ENCODE peak calls at places on chromosomes 5 and 9, in nine cellular contexts. One of them, this sample, is unnamed.

GRCh38 chr5:112366987-112367386 is 52.1 kb downstream of the EPB41L4A start:
- DNase-seq in HL-60: no peak
- DNase-seq in ovary: no peak
- DNase-seq in naive thymus-derived CD4-positive, alpha-beta T cell: no peak
- DNase-seq in right cardiac atrium: no peak
- DNase-seq in neural progenitor cell: peak
- DNase-seq in GM23248: peak
- DNase-seq in MM.1S: no peak
- DNase-seq in right lobe of liver: peak
- DNase-seq in this sample: no peak

GRCh38 chr9:114003756-114004155 is 74.3 kb downstream of the AMBP start:
- DNase-seq in HL-60: no peak
- DNase-seq in ovary: no peak
- DNase-seq in naive thymus-derived CD4-positive, alpha-beta T cell: no peak
- DNase-seq in right cardiac atrium: no peak
- DNase-seq in neural progenitor cell: no peak
- DNase-seq in GM23248: no peak
- DNase-seq in MM.1S: no peak
- DNase-seq in right lobe of liver: no peak
- DNase-seq in this sample: no peak

GRCh38 chr9:125755340-125755739 is 8.2 kb downstream of the PBX3 start:
- DNase-seq in HL-60: no peak
- DNase-seq in ovary: no peak
- DNase-seq in naive thymus-derived CD4-positive, alpha-beta T cell: no peak
- DNase-seq in right cardiac atrium: no peak
- DNase-seq in neural progenitor cell: peak
- DNase-seq in GM23248: no peak
- DNase-seq in MM.1S: no peak
- DNase-seq in right lobe of liver: no peak
- DNase-seq in this sample: no peak

GRCh38 chr5:126002222-126002897 is 420.8 kb upstream of the GRAMD2B start:
- DNase-seq in HL-60: no peak
- DNase-seq in ovary: peak
- DNase-seq in naive thymus-derived CD4-positive, alpha-beta T cell: no peak
- DNase-seq in right cardiac atrium: peak
- DNase-seq in neural progenitor cell: no peak
- DNase-seq in GM23248: peak
- DNase-seq in MM.1S: no peak
- DNase-seq in right lobe of liver: peak
- DNase-seq in this sample: peak

GRCh38 chr5:55226934-55227737 is at the start of gene MCIDAS:
- DNase-seq in HL-60: no peak
- DNase-seq in ovary: no peak
- DNase-seq in naive thymus-derived CD4-positive, alpha-beta T cell: no peak
- DNase-seq in right cardiac atrium: peak
- DNase-seq in neural progenitor cell: peak
- DNase-seq in GM23248: peak
- DNase-seq in MM.1S: peak
- DNase-seq in right lobe of liver: peak
- DNase-seq in this sample: no peak

GRCh38 chr9:138117101-138117750 is 239.6 kb downstream of the CACNA1B start:
- DNase-seq in HL-60: no peak
- DNase-seq in ovary: no peak
- DNase-seq in naive thymus-derived CD4-positive, alpha-beta T cell: no peak
- DNase-seq in right cardiac atrium: no peak
- DNase-seq in neural progenitor cell: no peak
- DNase-seq in GM23248: no peak
- DNase-seq in MM.1S: no peak
- DNase-seq in right lobe of liver: no peak
- DNase-seq in this sample: no peak

GRCh38 chr5:128965011-128965637 is at the start of gene SLC27A6:
- DNase-seq in HL-60: peak
- DNase-seq in ovary: peak
- DNase-seq in naive thymus-derived CD4-positive, alpha-beta T cell: no peak
- DNase-seq in right cardiac atrium: peak
- DNase-seq in neural progenitor cell: peak
- DNase-seq in GM23248: no peak
- DNase-seq in MM.1S: no peak
- DNase-seq in right lobe of liver: no peak
- DNase-seq in this sample: no peak

GRCh38 chr5:6819521-6819920 is 106.3 kb downstream of the TENT4A start:
- DNase-seq in HL-60: no peak
- DNase-seq in ovary: no peak
- DNase-seq in naive thymus-derived CD4-positive, alpha-beta T cell: no peak
- DNase-seq in right cardiac atrium: no peak
- DNase-seq in neural progenitor cell: peak
- DNase-seq in GM23248: no peak
- DNase-seq in MM.1S: no peak
- DNase-seq in right lobe of liver: no peak
- DNase-seq in this sample: no peak

DNA sequence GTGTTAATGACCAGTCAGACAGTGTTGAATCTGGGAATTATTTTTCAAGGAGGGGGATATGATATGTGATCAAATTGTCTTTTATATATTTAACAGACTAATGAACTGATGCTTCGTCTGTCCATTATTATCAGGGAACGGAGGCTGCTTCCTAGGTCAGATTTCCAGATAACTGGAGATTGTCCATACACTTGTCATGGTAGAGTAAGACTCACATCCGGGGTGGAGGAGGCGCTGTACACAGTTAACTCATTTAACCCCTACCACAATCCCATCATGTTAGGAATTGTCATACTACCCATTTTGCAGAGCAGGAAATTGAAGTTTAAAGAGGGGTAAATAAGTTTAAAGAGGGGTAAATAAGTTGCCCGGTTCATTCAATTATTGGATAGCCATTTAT is 55.9 kb downstream of the ARHGAP26 start:
- DNase-seq in HL-60: no peak
- DNase-seq in ovary: no peak
- DNase-seq in naive thymus-derived CD4-positive, alpha-beta T cell: no peak
- DNase-seq in right cardiac atrium: no peak
- DNase-seq in neural progenitor cell: no peak
- DNase-seq in GM23248: no peak
- DNase-seq in MM.1S: no peak
- DNase-seq in right lobe of liver: no peak
- DNase-seq in this sample: no peak
- H3K27ac ChIP-seq in HL-60: no peak
- H3K27ac ChIP-seq in ovary: no peak
- H3K27ac ChIP-seq in naive thymus-derived CD4-positive, alpha-beta T cell: no peak
- H3K27ac ChIP-seq in right cardiac atrium: no peak
- H3K27ac ChIP-seq in neural progenitor cell: no peak
- H3K27ac ChIP-seq in GM23248: no peak
- H3K27ac ChIP-seq in MM.1S: no peak
- H3K27ac ChIP-seq in right lobe of liver: no peak
- H3K27ac ChIP-seq in this sample: no peak

GRCh38 chr5:80406980-80407734 is 707 bp upstream of the ZFYVE16 start:
- DNase-seq in HL-60: no peak
- DNase-seq in ovary: peak
- DNase-seq in naive thymus-derived CD4-positive, alpha-beta T cell: peak
- DNase-seq in right cardiac atrium: peak
- DNase-seq in neural progenitor cell: no peak
- DNase-seq in GM23248: peak
- DNase-seq in MM.1S: peak
- DNase-seq in right lobe of liver: peak
- DNase-seq in this sample: peak

GRCh38 chr5:80407735-80408474 is at the start of gene ZFYVE16:
- DNase-seq in HL-60: peak
- DNase-seq in ovary: peak
- DNase-seq in naive thymus-derived CD4-positive, alpha-beta T cell: peak
- DNase-seq in right cardiac atrium: peak
- DNase-seq in neural progenitor cell: peak
- DNase-seq in GM23248: peak
- DNase-seq in MM.1S: peak
- DNase-seq in right lobe of liver: peak
- DNase-seq in this sample: peak

GRCh38 chr5:80411589-80412219 is 3.8 kb downstream of the ZFYVE16 start:
- DNase-seq in HL-60: no peak
- DNase-seq in ovary: no peak
- DNase-seq in naive thymus-derived CD4-positive, alpha-beta T cell: no peak
- DNase-seq in right cardiac atrium: no peak
- DNase-seq in neural progenitor cell: no peak
- DNase-seq in GM23248: peak
- DNase-seq in MM.1S: no peak
- DNase-seq in right lobe of liver: no peak
- DNase-seq in this sample: no peak

GRCh38 chr5:80408976-80409926 is 1.4 kb downstream of the ZFYVE16 start:
- DNase-seq in HL-60: no peak
- DNase-seq in ovary: no peak
- DNase-seq in naive thymus-derived CD4-positive, alpha-beta T cell: no peak
- DNase-seq in right cardiac atrium: no peak
- DNase-seq in neural progenitor cell: peak
- DNase-seq in GM23248: peak
- DNase-seq in MM.1S: no peak
- DNase-seq in right lobe of liver: no peak
- DNase-seq in this sample: peak

GRCh38 chr5:80408475-80408875 is 611 bp downstream of the ZFYVE16 start:
- DNase-seq in HL-60: peak
- DNase-seq in ovary: no peak
- DNase-seq in naive thymus-derived CD4-positive, alpha-beta T cell: peak
- DNase-seq in right cardiac atrium: peak
- DNase-seq in neural progenitor cell: no peak
- DNase-seq in GM23248: peak
- DNase-seq in MM.1S: peak
- DNase-seq in right lobe of liver: peak
- DNase-seq in this sample: peak
- H3K27ac ChIP-seq in HL-60: peak
- H3K27ac ChIP-seq in ovary: peak
- H3K27ac ChIP-seq in naive thymus-derived CD4-positive, alpha-beta T cell: peak
- H3K27ac ChIP-seq in right cardiac atrium: peak
- H3K27ac ChIP-seq in neural progenitor cell: peak
- H3K27ac ChIP-seq in GM23248: peak
- H3K27ac ChIP-seq in MM.1S: peak
- H3K27ac ChIP-seq in right lobe of liver: peak
- H3K27ac ChIP-seq in this sample: peak

GRCh38 chr5:51377151-51378060 is 5.8 kb upstream of the ISL1 start:
- DNase-seq in HL-60: no peak
- DNase-seq in ovary: no peak
- DNase-seq in naive thymus-derived CD4-positive, alpha-beta T cell: no peak
- DNase-seq in right cardiac atrium: no peak
- DNase-seq in neural progenitor cell: peak
- DNase-seq in GM23248: no peak
- DNase-seq in MM.1S: no peak
- DNase-seq in right lobe of liver: no peak
- DNase-seq in this sample: no peak

GRCh38 chr5:51378415-51378777 is 4.9 kb upstream of the ISL1 start:
- DNase-seq in HL-60: no peak
- DNase-seq in ovary: no peak
- DNase-seq in naive thymus-derived CD4-positive, alpha-beta T cell: no peak
- DNase-seq in right cardiac atrium: no peak
- DNase-seq in neural progenitor cell: peak
- DNase-seq in GM23248: no peak
- DNase-seq in MM.1S: no peak
- DNase-seq in right lobe of liver: no peak
- DNase-seq in this sample: no peak

GRCh38 chr5:51378778-51379652 is 4.2 kb upstream of the ISL1 start:
- DNase-seq in HL-60: no peak
- DNase-seq in ovary: no peak
- DNase-seq in naive thymus-derived CD4-positive, alpha-beta T cell: no peak
- DNase-seq in right cardiac atrium: no peak
- DNase-seq in neural progenitor cell: peak
- DNase-seq in GM23248: peak
- DNase-seq in MM.1S: peak
- DNase-seq in right lobe of liver: no peak
- DNase-seq in this sample: no peak

GRCh38 chr5:51376504-51376903 is 6.7 kb upstream of the ISL1 start:
- DNase-seq in HL-60: no peak
- DNase-seq in ovary: no peak
- DNase-seq in naive thymus-derived CD4-positive, alpha-beta T cell: no peak
- DNase-seq in right cardiac atrium: no peak
- DNase-seq in neural progenitor cell: peak
- DNase-seq in GM23248: no peak
- DNase-seq in MM.1S: no peak
- DNase-seq in right lobe of liver: no peak
- DNase-seq in this sample: no peak

DNA sequence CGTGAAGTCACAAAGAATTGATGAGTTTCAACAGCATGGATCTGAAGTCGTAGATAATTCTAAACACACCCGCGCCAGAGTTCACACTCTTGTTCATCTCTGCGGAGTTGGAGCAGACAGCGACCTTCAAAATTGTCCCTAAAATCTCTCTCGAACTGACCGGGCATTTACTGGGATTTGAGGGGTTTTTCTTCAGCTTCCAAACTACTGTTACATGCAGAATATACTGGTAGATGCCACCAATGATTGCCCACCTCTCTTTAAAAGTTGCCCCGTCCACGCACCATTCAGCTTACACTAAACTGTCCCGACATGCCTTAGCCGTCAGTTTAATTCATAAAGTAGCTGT is 5.2 kb upstream of the ISL1 start:
- DNase-seq in HL-60: no peak
- DNase-seq in ovary: no peak
- DNase-seq in naive thymus-derived CD4-positive, alpha-beta T cell: no peak
- DNase-seq in right cardiac atrium: no peak
- DNase-seq in neural progenitor cell: no peak
- DNase-seq in GM23248: no peak
- DNase-seq in MM.1S: no peak
- DNase-seq in right lobe of liver: no peak
- DNase-seq in this sample: no peak
- H3K27ac ChIP-seq in HL-60: no peak
- H3K27ac ChIP-seq in ovary: no peak
- H3K27ac ChIP-seq in naive thymus-derived CD4-positive, alpha-beta T cell: no peak
- H3K27ac ChIP-seq in right cardiac atrium: no peak
- H3K27ac ChIP-seq in neural progenitor cell: no peak
- H3K27ac ChIP-seq in GM23248: no peak
- H3K27ac ChIP-seq in MM.1S: no peak
- H3K27ac ChIP-seq in right lobe of liver: no peak
- H3K27ac ChIP-seq in this sample: no peak

GRCh38 chr5:53330491-53330890 is 149.9 kb upstream of the FST start:
- DNase-seq in HL-60: no peak
- DNase-seq in ovary: no peak
- DNase-seq in naive thymus-derived CD4-positive, alpha-beta T cell: no peak
- DNase-seq in right cardiac atrium: no peak
- DNase-seq in neural progenitor cell: no peak
- DNase-seq in GM23248: no peak
- DNase-seq in MM.1S: no peak
- DNase-seq in right lobe of liver: no peak
- DNase-seq in this sample: no peak

GRCh38 chr5:53327811-53328331 is 152.6 kb upstream of the FST start:
- DNase-seq in HL-60: no peak
- DNase-seq in ovary: no peak
- DNase-seq in naive thymus-derived CD4-positive, alpha-beta T cell: no peak
- DNase-seq in right cardiac atrium: no peak
- DNase-seq in neural progenitor cell: no peak
- DNase-seq in GM23248: no peak
- DNase-seq in MM.1S: no peak
- DNase-seq in right lobe of liver: no peak
- DNase-seq in this sample: no peak

GRCh38 chr5:53323943-53324642 is 156.3 kb upstream of the FST start:
- DNase-seq in HL-60: no peak
- DNase-seq in ovary: no peak
- DNase-seq in naive thymus-derived CD4-positive, alpha-beta T cell: no peak
- DNase-seq in right cardiac atrium: no peak
- DNase-seq in neural progenitor cell: no peak
- DNase-seq in GM23248: no peak
- DNase-seq in MM.1S: peak
- DNase-seq in right lobe of liver: no peak
- DNase-seq in this sample: no peak

GRCh38 chr5:53323511-53323910 is 156.9 kb upstream of the FST start:
- DNase-seq in HL-60: no peak
- DNase-seq in ovary: no peak
- DNase-seq in naive thymus-derived CD4-positive, alpha-beta T cell: no peak
- DNase-seq in right cardiac atrium: no peak
- DNase-seq in neural progenitor cell: no peak
- DNase-seq in GM23248: no peak
- DNase-seq in MM.1S: no peak
- DNase-seq in right lobe of liver: no peak
- DNase-seq in this sample: no peak

DNA sequence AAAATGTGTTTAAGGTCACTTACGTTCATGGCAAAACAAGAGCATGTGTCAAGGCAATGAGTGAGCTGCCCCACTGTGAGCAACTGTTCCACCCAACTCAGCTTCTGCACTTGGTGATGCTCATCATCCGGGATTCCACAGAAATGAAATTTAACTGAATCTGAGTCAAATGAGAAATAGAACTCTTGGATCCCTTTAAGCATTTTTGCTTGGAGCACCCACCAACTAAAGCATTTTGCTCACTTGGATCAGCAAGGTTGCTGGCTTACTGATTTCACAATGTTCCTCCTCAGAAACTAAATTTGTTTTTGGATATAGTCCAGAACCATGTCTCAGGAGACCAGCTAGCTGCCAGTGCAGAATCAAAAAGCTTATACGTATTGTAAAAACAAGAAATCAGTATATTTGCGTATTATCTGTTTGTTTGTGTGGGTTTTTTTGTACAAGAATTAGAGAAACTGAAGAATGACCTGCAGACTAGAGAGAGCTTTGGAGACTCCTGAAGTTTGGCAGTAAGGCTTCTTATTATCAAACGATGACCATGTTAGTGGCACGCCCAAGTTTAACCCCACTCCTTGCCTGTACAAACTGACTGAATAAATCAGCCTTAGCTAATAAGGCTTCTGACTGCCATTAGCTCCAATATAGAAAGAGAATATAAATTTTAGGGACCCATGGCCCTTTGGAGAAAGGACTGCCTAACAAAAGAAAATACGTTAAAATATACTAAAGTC is 153.8 kb upstream of the FST start:
- DNase-seq in HL-60: no peak
- DNase-seq in ovary: no peak
- DNase-seq in naive thymus-derived CD4-positive, alpha-beta T cell: no peak
- DNase-seq in right cardiac atrium: no peak
- DNase-seq in neural progenitor cell: no peak
- DNase-seq in GM23248: peak
- DNase-seq in MM.1S: no peak
- DNase-seq in right lobe of liver: no peak
- DNase-seq in this sample: no peak
- H3K27ac ChIP-seq in HL-60: no peak
- H3K27ac ChIP-seq in ovary: no peak
- H3K27ac ChIP-seq in naive thymus-derived CD4-positive, alpha-beta T cell: no peak
- H3K27ac ChIP-seq in right cardiac atrium: peak
- H3K27ac ChIP-seq in neural progenitor cell: no peak
- H3K27ac ChIP-seq in GM23248: peak
- H3K27ac ChIP-seq in MM.1S: no peak
- H3K27ac ChIP-seq in right lobe of liver: no peak
- H3K27ac ChIP-seq in this sample: no peak